ENCODE peak calls at places on chromosomes 3 and 15, in four cellular contexts. J, O, P and U are unnamed samples.

GRCh38 chr15:51533672-51534398 is 88.7 kb downstream of the DMXL2 start:
- DNase-seq in J (no peak), O (no peak), P (no peak), U (no peak)

GRCh38 chr3:165624761-165625160 is 212.5 kb downstream of the BCHE start:
- DNase-seq in O (no peak), J (no peak), P (no peak), U (no peak)

GRCh38 chr3:147372525-147373027 is 33.8 kb downstream of the ZIC4 start:
- DNase-seq in P (no peak), J (no peak), O (no peak), U (no peak)

GRCh38 chr3:45541326-45542321 is 52.9 kb upstream of the LIMD1 start:
- DNase-seq in J (no peak), P (no peak), O (no peak), U (no peak)

GRCh38 chr15:68192117-68192516 is 13.0 kb downstream of the CALML4 start:
- DNase-seq in P (no peak), J (no peak), O (no peak), U (no peak)

GRCh38 chr3:70006089-70006488 is 6.6 kb downstream of the SAMMSON start:
- DNase-seq in J (no peak), O (no peak), P (no peak), U (no peak)

GRCh38 chr15:45338417-45338816 is 39.9 kb downstream of the GATM start:
- DNase-seq in O (no peak), J (no peak), P (peak; percentile 1), U (no peak)

GRCh38 chr15:34436956-34437442 is 609 bp downstream of the GOLGA8A start:
- DNase-seq in J (peak; percentile 46), P (peak; percentile 34), O (peak; percentile 12), U (peak; percentile 56)

GRCh38 chr3:115704661-115705338 is 81.5 kb downstream of the GAP43 start:
- DNase-seq in J (no peak), P (no peak), O (no peak), U (no peak)

GRCh38 chr3:137148406-137148805 is 190.6 kb downstream of the IL20RB start:
- DNase-seq in O (no peak), P (no peak), J (no peak), U (no peak)

GRCh38 chr3:36175916-36176461 is 204.3 kb upstream of the STAC start:
- DNase-seq in P (no peak), J (no peak), O (no peak), U (no peak)

GRCh38 chr3:82163907-82164520 is 402.6 kb upstream of the GBE1 start:
- DNase-seq in O (no peak), P (no peak), J (no peak), U (no peak)

GRCh38 chr3:134094491-134094890 is 64.8 kb upstream of the SLCO2A1 start:
- DNase-seq in J (no peak), O (no peak), P (no peak), U (no peak)

GRCh38 chr3:95341314-95341713 is 1278.5 kb downstream of the NSUN3 start:
- DNase-seq in O (no peak), P (no peak), J (no peak), U (no peak)

GRCh38 chr3:53804697-53805462 is 41.3 kb downstream of the CHDH start:
- DNase-seq in J (no peak), P (no peak), O (no peak), U (no peak)

GRCh38 chr15:65421360-65422215 is 1.2 kb downstream of the IGDCC4 start:
- DNase-seq in J (peak; percentile 42), P (peak; percentile 27), O (no peak), U (no peak)

GRCh38 chr3:3586843-3587626 is 212.2 kb upstream of the LRRN1 start:
- DNase-seq in P (no peak), O (no peak), J (no peak), U (no peak)

GRCh38 chr3:65401359-65401810 is 637.3 kb downstream of the MAGI1 start:
- DNase-seq in O (no peak), J (no peak), P (no peak), U (no peak)

GRCh38 chr3:184003187-184003967 is 14.3 kb downstream of the ABCC5 start:
- DNase-seq in J (no peak), P (no peak), O (no peak), U (no peak)

GRCh38 chr3:13287833-13288232 is 132.3 kb downstream of the NUP210 start:
- DNase-seq in J (no peak), P (no peak), O (no peak), U (no peak)

GRCh38 chr3:185976977-185977678 is 39.3 kb upstream of the TRA2B start:
- DNase-seq in P (peak; percentile 90), J (peak; percentile 87), O (peak; percentile 71), U (peak; percentile 94)

GRCh38 chr15:75185271-75186029 is 16.2 kb upstream of the C15orf39 start:
- DNase-seq in J (no peak), O (no peak), P (no peak), U (no peak)

GRCh38 chr3:186775999-186776398 is 7.4 kb upstream of the EIF4A2 start:
- DNase-seq in P (no peak), J (no peak), O (no peak), U (no peak)

GRCh38 chr3:176959867-176960266 is 237.4 kb downstream of the TBL1XR1 start:
- DNase-seq in J (no peak), O (no peak), P (no peak), U (no peak)

GRCh38 chr15:61084944-61085367 is 144.1 kb downstream of the RORA start:
- DNase-seq in O (no peak), P (no peak), J (no peak), U (no peak)